ENCODE peak calls at places on chromosomes 5 and 9, in eight cellular contexts. D, A, O, N, I, M, G and U are unnamed samples.

GRCh38 chr5:7745882-7746735 is 104.8 kb downstream of the CFAP90 start:
- DNase-seq in D (peak; percentile 50), A (peak; percentile 56), O (peak; percentile 39), N (peak; percentile 85), I (peak; percentile 41), M (peak; percentile 13), G (peak; percentile 45), U (peak; percentile 35)

GRCh38 chr5:473344-474192 is 30.6 kb downstream of the EXOC3 start:
- DNase-seq in D (peak; percentile 41), A (peak; percentile 61), O (peak; percentile 32), N (peak; percentile 64), I (peak; percentile 76), M (no peak), G (peak; percentile 53), U (no peak)

GRCh38 chr9:19998823-19999455 is 210.1 kb upstream of the SLC24A2 start:
- DNase-seq in D (no peak), A (no peak), O (peak; percentile 44), N (no peak), I (peak; percentile 34), M (no peak), G (no peak), U (no peak)

GRCh38 chr5:140298183-140298601 is 4.7 kb downstream of the PFDN1 start:
- DNase-seq in D (no peak), A (no peak), O (peak; percentile 94), N (peak; percentile 43), I (no peak), M (no peak), G (no peak), U (no peak)

GRCh38 chr5:77952811-77953210 is 176.7 kb upstream of the TBCA start:
- DNase-seq in D (no peak), A (no peak), O (peak; percentile 37), N (peak; percentile 11), I (no peak), M (no peak), G (no peak), U (no peak)

GRCh38 chr9:114386361-114386885 is 1.4 kb downstream of the AKNA start:
- DNase-seq in D (no peak), A (no peak), O (no peak), N (no peak), I (no peak), M (no peak), G (no peak), U (no peak)

GRCh38 chr5:139925650-139926640 is 117.2 kb downstream of the NRG2 start:
- DNase-seq in D (no peak), A (no peak), O (no peak), N (peak; percentile 3), I (peak; percentile 3), M (no peak), G (no peak), U (no peak)

GRCh38 chr9:69923972-69924371 is 103.4 kb downstream of the CFAP95 start:
- DNase-seq in D (no peak), A (no peak), O (no peak), N (no peak), I (no peak), M (no peak), G (no peak), U (no peak)

GRCh38 chr5:1317921-1318565 is 23.2 kb upstream of the TERT start:
- DNase-seq in D (no peak), A (no peak), O (no peak), N (no peak), I (no peak), M (no peak), G (no peak), U (no peak)

GRCh38 chr5:156680845-156681244 is 169.2 kb upstream of the PPP1R2B start:
- DNase-seq in D (peak; percentile 8), A (no peak), O (no peak), N (no peak), I (no peak), M (no peak), G (no peak), U (no peak)

GRCh38 chr9:109411818-109412352 is 86.2 kb downstream of the PTPN3 start:
- DNase-seq in D (no peak), A (peak; percentile 27), O (peak; percentile 27), N (peak; percentile 41), I (peak; percentile 44), M (no peak), G (no peak), U (peak; percentile 47)

GRCh38 chr5:56327810-56328209 is 94.7 kb upstream of the ANKRD55 start:
- DNase-seq in D (no peak), A (no peak), O (no peak), N (no peak), I (no peak), M (no peak), G (no peak), U (no peak)

GRCh38 chr9:935348-935965 is 41.0 kb upstream of the DMRT3 start:
- DNase-seq in D (no peak), A (no peak), O (no peak), N (peak; percentile 13), I (no peak), M (no peak), G (no peak), U (no peak)

GRCh38 chr5:116543501-116543900 is 31.1 kb downstream of the SEMA6A start:
- DNase-seq in D (no peak), A (no peak), O (peak; percentile 86), N (no peak), I (no peak), M (no peak), G (no peak), U (no peak)

GRCh38 chr5:173290477-173291131 is 37.6 kb downstream of the STC2 start:
- DNase-seq in D (no peak), A (peak; percentile 57), O (no peak), N (no peak), I (no peak), M (no peak), G (no peak), U (no peak)

GRCh38 chr9:94799578-94800264 is 73.2 kb downstream of the AOPEP start:
- DNase-seq in D (no peak), A (no peak), O (peak; percentile 95), N (peak; percentile 51), I (no peak), M (no peak), G (no peak), U (no peak)

GRCh38 chr9:5263568-5264218 is 32.5 kb downstream of the INSL4 start:
- DNase-seq in D (no peak), A (no peak), O (peak; percentile 14), N (peak; percentile 6), I (peak; percentile 24), M (no peak), G (no peak), U (no peak)

GRCh38 chr5:1315709-1316587 is 21.1 kb upstream of the TERT start:
- DNase-seq in D (no peak), A (no peak), O (no peak), N (no peak), I (peak; percentile 87), M (no peak), G (peak; percentile 96), U (no peak)

GRCh38 chr5:75281716-75282465 is 45.2 kb upstream of the ANKRD31 start:
- DNase-seq in D (no peak), A (no peak), O (peak; percentile 6), N (no peak), I (no peak), M (no peak), G (no peak), U (no peak)

GRCh38 chr5:53069626-53070025 is 39.9 kb downstream of the MOCS2 start:
- DNase-seq in D (no peak), A (peak; percentile 15), O (peak; percentile 93), N (peak; percentile 33), I (no peak), M (no peak), G (no peak), U (peak; percentile 97)

GRCh38 chr5:125372694-125373621 is 626.5 kb upstream of the ZNF608 start:
- DNase-seq in D (no peak), A (peak; percentile 57), O (peak; percentile 74), N (peak; percentile 54), I (no peak), M (no peak), G (no peak), U (no peak)

GRCh38 chr9:131657031-131657377 is 82.9 kb downstream of the RAPGEF1 start:
- DNase-seq in D (no peak), A (no peak), O (no peak), N (no peak), I (no peak), M (no peak), G (no peak), U (no peak)

GRCh38 chr5:38621840-38622513 is 65.5 kb upstream of the LIFR start:
- DNase-seq in D (no peak), A (no peak), O (no peak), N (no peak), I (no peak), M (no peak), G (no peak), U (no peak)

GRCh38 chr5:107671742-107672211 is 1.0 kb upstream of the EFNA5 start:
- DNase-seq in D (peak; percentile 26), A (peak; percentile 73), O (peak; percentile 76), N (peak; percentile 50), I (no peak), M (no peak), G (no peak), U (no peak)

GRCh38 chr9:137461663-137462395 is 2.7 kb upstream of the NSMF start:
- DNase-seq in D (peak; percentile 51), A (peak; percentile 83), O (no peak), N (peak; percentile 48), I (peak; percentile 94), M (no peak), G (no peak), U (no peak)

GRCh38 chr9:91986248-91986647 is 36.2 kb upstream of the ROR2 start:
- DNase-seq in D (no peak), A (no peak), O (no peak), N (no peak), I (no peak), M (no peak), G (no peak), U (no peak)

GRCh38 chr5:74085186-74085585 is 459.2 kb downstream of the ARHGEF28 start:
- DNase-seq in D (no peak), A (no peak), O (peak; percentile 15), N (no peak), I (no peak), M (no peak), G (no peak), U (no peak)

GRCh38 chr5:180586870-180587269 is 4.4 kb downstream of the SCGB3A1 start:
- DNase-seq in D (no peak), A (no peak), O (no peak), N (no peak), I (no peak), M (no peak), G (no peak), U (no peak)

GRCh38 chr9:20621553-20622329 is 558 bp downstream of the MLLT3 start:
- DNase-seq in D (peak; percentile 75), A (peak; percentile 68), O (peak; percentile 75), N (peak; percentile 76), I (peak; percentile 71), M (peak; percentile 64), G (no peak), U (no peak)

GRCh38 chr5:159319363-159319762 is 10.9 kb downstream of the IL12B start:
- DNase-seq in D (no peak), A (no peak), O (no peak), N (no peak), I (no peak), M (no peak), G (no peak), U (no peak)

GRCh38 chr5:97644896-97645295 is 461.8 kb upstream of the RIOK2 start:
- DNase-seq in D (no peak), A (no peak), O (no peak), N (no peak), I (no peak), M (no peak), G (no peak), U (no peak)

GRCh38 chr9:86997961-86998360 is 50.7 kb upstream of the GAS1 start:
- DNase-seq in D (no peak), A (no peak), O (no peak), N (no peak), I (no peak), M (no peak), G (no peak), U (no peak)